ENCODE peak calls at places on chromosomes 16 and 17, in ten cellular contexts. X, H, Q, B, J, Z, L, Y, W and E are unnamed samples.

GRCh38 chr16:66961065-66961744 is at the start of gene CES3:
- DNase-seq in H (peak; percentile 83), Q (peak; percentile 67), J (peak; percentile 72), X (no peak), B (no peak), Y (peak; percentile 64), W (no peak), Z (peak; percentile 66), L (peak; percentile 38), E (no peak)

GRCh38 chr16:13056607-13057006 is 155.2 kb downstream of the SHISA9 start:
- DNase-seq in B (no peak), J (no peak), W (no peak), X (no peak), Q (no peak), L (no peak), H (no peak), Z (no peak), Y (no peak), E (no peak)

GRCh38 chr17:38685485-38685884 is 10.7 kb upstream of the EPOP start:
- DNase-seq in H (no peak), J (no peak), Z (no peak), Y (no peak), B (no peak), W (no peak), L (peak; percentile 45), X (no peak), Q (no peak), E (peak; percentile 65)

GRCh38 chr17:80842456-80843053 is 149.1 kb upstream of the CHMP6 start:
- DNase-seq in B (no peak), Z (no peak), X (no peak), L (no peak), H (no peak), Q (no peak), W (no peak), Y (no peak), J (no peak), E (no peak)

GRCh38 chr17:40485851-40486512 is 15.4 kb downstream of the TNS4 start:
- DNase-seq in H (no peak), Y (no peak), Z (peak; percentile 98), B (no peak), L (peak; percentile 72), X (no peak), Q (peak; percentile 99), J (peak; percentile 99), W (peak; percentile 88), E (peak; percentile 60)

GRCh38 chr16:85615852-85616607 is 2.9 kb downstream of the GSE1 start:
- DNase-seq in L (peak; percentile 81), J (peak; percentile 85), B (peak; percentile 78), Y (peak; percentile 70), Q (peak; percentile 71), X (no peak), Z (peak; percentile 57), W (peak; percentile 71), H (peak; percentile 75), E (peak; percentile 90)

GRCh38 chr17:39925282-39926134 is 1.9 kb downstream of the ORMDL3 start:
- DNase-seq in Q (no peak), L (no peak), H (no peak), Y (no peak), W (no peak), B (no peak), Z (no peak), X (no peak), J (peak; percentile 16), E (no peak)

GRCh38 chr16:47140686-47141085 is 3.1 kb downstream of the NETO2 start:
- DNase-seq in Y (no peak), Q (no peak), B (no peak), J (no peak), H (no peak), X (no peak), Z (no peak), L (no peak), W (no peak), E (no peak)

GRCh38 chr17:42906772-42907171 is 6.2 kb downstream of the G6PC1 start:
- DNase-seq in H (no peak), Z (no peak), W (no peak), L (no peak), X (no peak), Q (no peak), Y (no peak), B (no peak), J (no peak), E (no peak)

GRCh38 chr16:23423496-23424049 is 29.4 kb downstream of the COG7 start:
- DNase-seq in J (peak; percentile 93), L (peak; percentile 90), X (peak; percentile 82), H (peak; percentile 87), W (peak; percentile 95), Z (peak; percentile 99), Q (peak; percentile 81), Y (peak; percentile 87), B (peak; percentile 83), E (no peak)

GRCh38 chr16:77414752-77415231 is 20.0 kb downstream of the ADAMTS18 start:
- DNase-seq in Z (peak; percentile 34), W (no peak), B (no peak), Q (peak; percentile 19), L (no peak), X (no peak), H (no peak), J (no peak), Y (no peak), E (no peak)

GRCh38 chr17:14664511-14664910 is 363.6 kb downstream of the HS3ST3B1 start:
- DNase-seq in W (no peak), X (no peak), Y (no peak), J (no peak), B (no peak), H (no peak), L (no peak), Z (no peak), Q (no peak), E (no peak)

GRCh38 chr16:49012961-49013726 is 268.5 kb downstream of the CBLN1 start:
- DNase-seq in Y (peak; percentile 27), H (peak; percentile 25), J (no peak), L (no peak), W (no peak), Z (no peak), Q (no peak), X (no peak), B (peak; percentile 64), E (no peak)

GRCh38 chr17:63840591-63841349 is 1.7 kb downstream of the SMARCD2 start:
- DNase-seq in Q (no peak), L (no peak), Y (no peak), X (no peak), B (no peak), Z (no peak), W (no peak), H (peak; percentile 50), J (peak; percentile 56), E (no peak)

GRCh38 chr17:42247734-42248133 is 28.5 kb downstream of the STAT5B start:
- DNase-seq in Y (no peak), X (no peak), W (no peak), L (no peak), J (peak; percentile 88), Z (no peak), B (no peak), H (no peak), Q (peak; percentile 66), E (peak; percentile 50)

GRCh38 chr16:58511933-58512815 is 3.1 kb upstream of the SETD6 start:
- DNase-seq in X (peak; percentile 38), B (no peak), L (peak; percentile 74), Z (peak; percentile 80), Y (peak; percentile 76), W (no peak), J (peak; percentile 72), Q (peak; percentile 71), H (peak; percentile 83), E (peak; percentile 78)

GRCh38 chr17:45702666-45703266 is 81.4 kb upstream of the CRHR1 start:
- DNase-seq in Y (no peak), L (no peak), X (no peak), J (peak; percentile 40), Z (peak; percentile 49), H (no peak), Q (no peak), W (no peak), B (no peak), E (no peak)

GRCh38 chr17:50354776-50355175 is 8.8 kb downstream of the XYLT2 start:
- DNase-seq in W (no peak), B (no peak), Y (no peak), L (no peak), X (no peak), H (no peak), Q (no peak), J (no peak), Z (no peak), E (no peak)

GRCh38 chr16:626174-626765 is 4.5 kb upstream of the WFIKKN1 start:
- DNase-seq in X (no peak), L (no peak), Y (no peak), Q (no peak), B (no peak), J (no peak), W (no peak), Z (no peak), H (no peak), E (peak; percentile 44)

GRCh38 chr16:89993377-89993776 is 25.9 kb downstream of the DBNDD1 start:
- DNase-seq in J (no peak), Y (no peak), Z (no peak), H (no peak), L (no peak), W (no peak), X (no peak), Q (no peak), B (no peak), E (no peak)
- TF ChIP-seq CTCF in J (no peak), Y (no peak), Z (no peak), H (no peak), L (no peak), W (no peak), X (no peak), Q (no peak), B (no peak), E (no peak)

DNA sequence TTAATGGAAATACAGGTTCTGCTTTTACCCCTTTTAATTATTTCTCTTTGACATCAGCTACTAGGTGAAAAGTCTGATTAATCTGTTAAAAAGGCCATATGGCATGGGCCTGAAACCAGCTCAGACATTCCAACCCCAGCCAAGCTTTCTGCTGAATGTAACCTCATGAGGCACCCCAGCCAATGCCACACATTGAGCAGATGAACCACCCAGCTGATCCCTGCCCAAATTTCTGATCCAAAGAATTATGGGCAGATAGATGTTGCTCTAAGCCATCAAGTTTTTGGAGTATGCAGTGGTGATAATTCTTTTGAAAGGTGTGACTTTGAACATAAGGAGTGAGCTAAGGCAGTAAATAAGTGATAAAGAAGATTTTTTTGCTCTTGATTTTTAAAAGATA is 177.6 kb upstream of the AXIN2 start:
- DNase-seq in Z (no peak), L (no peak), J (no peak), B (no peak), H (no peak), W (no peak), Q (no peak), X (no peak), Y (no peak), E (no peak)
- TF ChIP-seq CTCF in Z (no peak), L (no peak), J (no peak), B (no peak), H (no peak), W (no peak), Q (no peak), X (no peak), Y (no peak), E (no peak)

GRCh38 chr17:4782652-4783051 is 3.5 kb downstream of the VMO1 start:
- DNase-seq in Z (no peak), W (no peak), Q (no peak), L (no peak), X (no peak), Y (no peak), B (no peak), H (no peak), J (no peak), E (no peak)
- TF ChIP-seq CTCF in Z (no peak), W (no peak), Q (no peak), L (no peak), X (no peak), Y (no peak), B (no peak), H (no peak), J (no peak), E (peak; percentile 26)

GRCh38 chr17:77957869-77958715 is at the start of gene TNRC6C:
- DNase-seq in Z (peak; percentile 97), Q (peak; percentile 99), X (peak; percentile 99), W (peak; percentile 100), H (peak; percentile 100), J (peak; percentile 100), B (peak; percentile 100), Y (peak; percentile 100), L (peak; percentile 100), E (peak; percentile 100)
- TF ChIP-seq CTCF in Z (no peak), Q (peak; percentile 20), X (no peak), W (peak; percentile 34), H (peak; percentile 11), J (peak; percentile 10), B (no peak), Y (no peak), L (no peak), E (no peak)